ENCODE peak calls at places on chromosomes 7 and 10, in four cellular contexts. V is mammary epithelial cell, F is EL, H is keratinocyte. J is an unnamed sample.

GRCh38 chr7:86788948-86789347 is 145.2 kb downstream of the GRM3 start:
- DNase-seq in V (no peak), F (no peak), H (no peak), J (no peak)

GRCh38 chr7:47453093-47454056 is 128.5 kb downstream of the TNS3 start:
- DNase-seq in V (peak; percentile 69), F (peak; percentile 97), H (no peak), J (peak; percentile 100)

GRCh38 chr7:101595766-101596537 is 33.1 kb downstream of the MYL10 start:
- DNase-seq in V (no peak), F (no peak), H (no peak), J (no peak)

GRCh38 chr7:135333196-135333595 is 99.6 kb downstream of the STRA8 start:
- DNase-seq in V (peak; percentile 97), F (no peak), H (peak; percentile 59), J (no peak)

GRCh38 chr7:157439761-157440160 is 103.0 kb downstream of the DNAJB6 start:
- DNase-seq in V (no peak), F (no peak), H (no peak), J (no peak)

GRCh38 chr10:103592186-103593021 is 98.9 kb downstream of the NEURL1 start:
- DNase-seq in V (no peak), F (peak; percentile 50), H (no peak), J (peak; percentile 60)

GRCh38 chr7:84195295-84196006 is 862 bp upstream of the SEMA3A start:
- DNase-seq in V (no peak), F (peak; percentile 23), H (no peak), J (no peak)

GRCh38 chr7:137469191-137469811 is 125.8 kb upstream of the PTN start:
- DNase-seq in V (no peak), F (no peak), H (no peak), J (no peak)

GRCh38 chr7:17239683-17240521 is 58.5 kb upstream of the AHR start:
- DNase-seq in V (peak; percentile 52), F (peak; percentile 70), H (no peak), J (peak; percentile 8)

GRCh38 chr7:78379148-78379547 is 580.6 kb downstream of the PHTF2 start:
- DNase-seq in V (no peak), F (peak; percentile 25), H (no peak), J (no peak)

GRCh38 chr10:46251857-46252847 is 34.6 kb upstream of the ANTXRL start:
- DNase-seq in V (no peak), F (no peak), H (no peak), J (no peak)

GRCh38 chr10:95480102-95480900 is 80.9 kb downstream of the SORBS1 start:
- DNase-seq in V (no peak), F (no peak), H (no peak), J (peak; percentile 60)

GRCh38 chr10:17454181-17454800 is at the start of gene ST8SIA6:
- DNase-seq in V (peak; percentile 42), F (peak; percentile 48), H (no peak), J (peak; percentile 59)

GRCh38 chr10:115045516-115045915 is 47.6 kb upstream of the ATRNL1 start:
- DNase-seq in V (no peak), F (no peak), H (no peak), J (no peak)

GRCh38 chr7:45980181-45980905 is 59.3 kb upstream of the IGFBP3 start:
- DNase-seq in V (no peak), F (peak; percentile 36), H (no peak), J (peak; percentile 80)

GRCh38 chr7:107047902-107048782 is 3.6 kb downstream of the PRKAR2B start:
- DNase-seq in V (no peak), F (peak; percentile 36), H (no peak), J (no peak)

GRCh38 chr7:68461430-68461829 is 1136.8 kb upstream of the AUTS2 start:
- DNase-seq in V (no peak), F (no peak), H (no peak), J (no peak)

GRCh38 chr10:114398587-114399331 is 5.5 kb downstream of the AFAP1L2 start:
- DNase-seq in V (no peak), F (no peak), H (no peak), J (no peak)

GRCh38 chr7:123557016-123557630 is 495 bp downstream of the NDUFA5 start:
- DNase-seq in V (no peak), F (no peak), H (no peak), J (peak; percentile 3)

GRCh38 chr7:23242321-23242720 is 4.3 kb upstream of the GPNMB start:
- DNase-seq in V (peak; percentile 80), F (no peak), H (peak; percentile 40), J (peak; percentile 28)

GRCh38 chr10:117627561-117627960 is 85.0 kb downstream of the EMX2 start:
- DNase-seq in V (no peak), F (no peak), H (no peak), J (no peak)

GRCh38 chr10:74976565-74976964 is 134.9 kb upstream of the SAMD8 start:
- DNase-seq in V (no peak), F (no peak), H (no peak), J (no peak)

GRCh38 chr7:128880791-128881457 is 18.3 kb downstream of the ATP6V1F start:
- DNase-seq in V (no peak), F (no peak), H (no peak), J (no peak)

GRCh38 chr10:92208736-92209135 is 82.1 kb downstream of the CPEB3 start:
- DNase-seq in V (peak; percentile 61), F (peak; percentile 59), H (no peak), J (no peak)

GRCh38 chr7:154903083-154903731 is 99.7 kb downstream of the PAXIP1 start:
- DNase-seq in V (no peak), F (no peak), H (no peak), J (no peak)

GRCh38 chr10:125448596-125448995 is 234.4 kb downstream of the TEX36 start:
- DNase-seq in V (peak; percentile 5), F (peak; percentile 17), H (peak; percentile 1), J (no peak)

GRCh38 chr10:52346394-52347326 is 32.6 kb downstream of the DKK1 start:
- DNase-seq in V (no peak), F (no peak), H (no peak), J (no peak)

GRCh38 chr10:78299861-78300453 is 266.3 kb downstream of the RPS24 start:
- DNase-seq in V (no peak), F (no peak), H (no peak), J (no peak)

GRCh38 chr10:110425684-110426293 is 71.9 kb upstream of the DUSP5 start:
- DNase-seq in V (peak; percentile 86), F (peak; percentile 92), H (no peak), J (peak; percentile 50)

GRCh38 chr7:155324012-155324917 is 26.6 kb downstream of the INSIG1 start:
- DNase-seq in V (no peak), F (no peak), H (no peak), J (peak; percentile 89)

GRCh38 chr7:75798770-75799169 is 14.8 kb downstream of the CCL24 start:
- DNase-seq in V (no peak), F (no peak), H (no peak), J (no peak)

GRCh38 chr10:29714096-29714874 is 79.5 kb upstream of the SVIL start:
- DNase-seq in V (peak; percentile 88), F (peak; percentile 81), H (peak; percentile 56), J (peak; percentile 64)

GRCh38 chr10:124000792-124001201 is 92.6 kb downstream of the CHST15 start:
- DNase-seq in V (peak; percentile 90), F (peak; percentile 58), H (no peak), J (no peak)

GRCh38 chr7:152435384-152436278 is at the start of gene KMT2C:
- DNase-seq in V (peak; percentile 49), F (peak; percentile 44), H (no peak), J (peak; percentile 56)

GRCh38 chr7:18521236-18521589 is 25.7 kb downstream of the HDAC9 start:
- DNase-seq in V (no peak), F (no peak), H (no peak), J (no peak)

GRCh38 chr10:79025113-79025832 is 43.5 kb upstream of the ZMIZ1 start:
- DNase-seq in V (no peak), F (no peak), H (no peak), J (no peak)

GRCh38 chr10:95635319-95635733 is 21.2 kb downstream of the ALDH18A1 start:
- DNase-seq in V (no peak), F (no peak), H (no peak), J (no peak)

GRCh38 chr7:134327896-134328295 is 11.2 kb upstream of the SLC35B4 start:
- DNase-seq in V (peak; percentile 15), F (peak; percentile 69), H (no peak), J (peak; percentile 46)

GRCh38 chr10:104350146-104350635 is 3.4 kb upstream of the CFAP58 start:
- DNase-seq in V (peak; percentile 79), F (peak; percentile 68), H (no peak), J (no peak)